ENCODE peak calls at places on chromosomes 3 and 15, in five cellular contexts. L is K562; H is lower leg skin; T is GM12865; S is activated T-cell treated with anti-CD3 and anti-CD28 coated beads, Interleukin-2, amount 50 U/mL, for 24 hours. O is an unnamed sample.

GRCh38 chr3:135020181-135020580 is 225.1 kb downstream of the EPHB1 start:
- DNase-seq in H (no peak), L (no peak), T (no peak), S (no peak), O (no peak)

GRCh38 chr15:41337631-41338522 is 5.2 kb downstream of the NUSAP1 start:
- DNase-seq in L (peak; percentile 4), T (no peak), H (no peak), S (no peak), O (no peak)

GRCh38 chr3:188421836-188422540 is 268.0 kb downstream of the LPP start:
- DNase-seq in L (no peak), S (no peak), H (no peak), T (peak; percentile 81), O (no peak)

GRCh38 chr3:140546649-140547048 is 131.2 kb upstream of the TRIM42 start:
- DNase-seq in L (no peak), S (no peak), H (no peak), T (no peak), O (no peak)

GRCh38 chr3:56784452-56785001 is 17.2 kb downstream of the ARHGEF3 start:
- DNase-seq in H (no peak), S (no peak), T (no peak), L (no peak), O (no peak)

GRCh38 chr15:75606711-75607684 is 18.5 kb downstream of the SNUPN start:
- DNase-seq in T (no peak), S (peak; percentile 39), H (no peak), L (peak; percentile 43), O (peak; percentile 6)

GRCh38 chr3:160564949-160565441 is 376 bp downstream of the KPNA4 start:
- DNase-seq in S (no peak), T (peak; percentile 71), L (peak; percentile 58), H (peak; percentile 62), O (peak; percentile 48)

GRCh38 chr3:9399746-9400145 is 2.3 kb downstream of the SETD5 start:
- DNase-seq in H (peak; percentile 68), T (peak; percentile 63), S (no peak), L (peak; percentile 37), O (no peak)

GRCh38 chr3:132629928-132630327 is 29.7 kb downstream of the ACAD11 start:
- DNase-seq in L (no peak), H (no peak), T (no peak), S (no peak), O (no peak)

O was measured in CD4-positive, alpha-beta T cell.